ENCODE peak calls at places on chromosomes 6 and 20, in six cellular contexts. One of them, this sample, is unnamed.

GRCh38 chr20:13817342-13817741 is 32.5 kb downstream of the NDUFAF5 start:
- DNase-seq in thoracic aorta: no peak
- DNase-seq in NB4: no peak
- DNase-seq in psoas muscle: no peak
- DNase-seq in uterus: no peak
- DNase-seq in body of pancreas: no peak
- DNase-seq in this sample: no peak

GRCh38 chr6:98433325-98433724 is 401.0 kb upstream of the POU3F2 start:
- DNase-seq in thoracic aorta: no peak
- DNase-seq in NB4: no peak
- DNase-seq in psoas muscle: no peak
- DNase-seq in uterus: no peak
- DNase-seq in body of pancreas: no peak
- DNase-seq in this sample: no peak

GRCh38 chr6:125597411-125598253 is 151.8 kb upstream of the HEY2 start:
- DNase-seq in NB4: no peak
- DNase-seq in body of pancreas: no peak
- DNase-seq in thoracic aorta: no peak
- DNase-seq in psoas muscle: peak
- DNase-seq in uterus: no peak
- DNase-seq in this sample: no peak

GRCh38 chr6:36361071-36361470 is 24.4 kb upstream of the BNIP5 start:
- DNase-seq in NB4: no peak
- DNase-seq in thoracic aorta: no peak
- DNase-seq in uterus: no peak
- DNase-seq in psoas muscle: no peak
- DNase-seq in body of pancreas: no peak
- DNase-seq in this sample: no peak

GRCh38 chr6:144215402-144215931 is 65.2 kb downstream of the STX11 start:
- DNase-seq in psoas muscle: peak
- DNase-seq in NB4: peak
- DNase-seq in uterus: peak
- DNase-seq in body of pancreas: peak
- DNase-seq in thoracic aorta: no peak
- DNase-seq in this sample: peak

GRCh38 chr6:3164388-3164787 is 7.0 kb upstream of the TUBB2A start:
- DNase-seq in uterus: no peak
- DNase-seq in NB4: peak
- DNase-seq in body of pancreas: no peak
- DNase-seq in thoracic aorta: no peak
- DNase-seq in psoas muscle: no peak
- DNase-seq in this sample: no peak

GRCh38 chr20:48411265-48411664 is 416.5 kb downstream of the PREX1 start:
- DNase-seq in NB4: no peak
- DNase-seq in body of pancreas: no peak
- DNase-seq in psoas muscle: no peak
- DNase-seq in thoracic aorta: no peak
- DNase-seq in uterus: peak
- DNase-seq in this sample: no peak

GRCh38 chr20:3164043-3164762 is 4.5 kb upstream of the FASTKD5 start:
- DNase-seq in NB4: no peak
- DNase-seq in psoas muscle: no peak
- DNase-seq in body of pancreas: no peak
- DNase-seq in uterus: no peak
- DNase-seq in thoracic aorta: no peak
- DNase-seq in this sample: peak

GRCh38 chr6:17630511-17631073 is 30.5 kb downstream of the FAM8A1 start:
- DNase-seq in NB4: no peak
- DNase-seq in thoracic aorta: no peak
- DNase-seq in uterus: no peak
- DNase-seq in psoas muscle: no peak
- DNase-seq in body of pancreas: no peak
- DNase-seq in this sample: no peak

GRCh38 chr6:33595001-33595846 is 15.1 kb upstream of the BAK1 start:
- DNase-seq in thoracic aorta: no peak
- DNase-seq in body of pancreas: no peak
- DNase-seq in NB4: no peak
- DNase-seq in uterus: no peak
- DNase-seq in psoas muscle: no peak
- DNase-seq in this sample: no peak

GRCh38 chr6:69673298-69673697 is 123.5 kb downstream of the LMBRD1 start:
- DNase-seq in uterus: no peak
- DNase-seq in body of pancreas: no peak
- DNase-seq in NB4: no peak
- DNase-seq in psoas muscle: no peak
- DNase-seq in thoracic aorta: no peak
- DNase-seq in this sample: no peak

GRCh38 chr20:35893942-35894341 is 60.4 kb downstream of the SCAND1 start:
- DNase-seq in NB4: no peak
- DNase-seq in psoas muscle: no peak
- DNase-seq in thoracic aorta: no peak
- DNase-seq in body of pancreas: no peak
- DNase-seq in uterus: no peak
- DNase-seq in this sample: peak

GRCh38 chr6:37289931-37290330 is 32.0 kb upstream of the TMEM217 start:
- DNase-seq in thoracic aorta: no peak
- DNase-seq in psoas muscle: no peak
- DNase-seq in body of pancreas: no peak
- DNase-seq in NB4: no peak
- DNase-seq in uterus: no peak
- DNase-seq in this sample: no peak

GRCh38 chr6:43771210-43771857 is 1.3 kb downstream of the VEGFA start:
- DNase-seq in uterus: peak
- DNase-seq in psoas muscle: peak
- DNase-seq in NB4: peak
- DNase-seq in thoracic aorta: no peak
- DNase-seq in body of pancreas: peak
- DNase-seq in this sample: peak

GRCh38 chr20:10430704-10431103 is 3.3 kb downstream of the MKKS start:
- DNase-seq in NB4: peak
- DNase-seq in uterus: no peak
- DNase-seq in psoas muscle: no peak
- DNase-seq in thoracic aorta: no peak
- DNase-seq in body of pancreas: no peak
- DNase-seq in this sample: no peak

GRCh38 chr6:114735118-114735730 is 392.4 kb upstream of the HS3ST5 start:
- DNase-seq in NB4: no peak
- DNase-seq in body of pancreas: no peak
- DNase-seq in uterus: no peak
- DNase-seq in thoracic aorta: no peak
- DNase-seq in psoas muscle: no peak
- DNase-seq in this sample: no peak

GRCh38 chr20:49668181-49668877 is 45.3 kb downstream of the B4GALT5 start:
- DNase-seq in psoas muscle: no peak
- DNase-seq in NB4: peak
- DNase-seq in body of pancreas: no peak
- DNase-seq in uterus: no peak
- DNase-seq in thoracic aorta: no peak
- DNase-seq in this sample: peak

GRCh38 chr20:35796556-35796955 is 24.7 kb downstream of the PHF20 start:
- DNase-seq in uterus: no peak
- DNase-seq in NB4: peak
- DNase-seq in thoracic aorta: no peak
- DNase-seq in psoas muscle: no peak
- DNase-seq in body of pancreas: no peak
- DNase-seq in this sample: no peak

GRCh38 chr6:63425493-63425892 is 105.7 kb upstream of the LGSN start:
- DNase-seq in uterus: no peak
- DNase-seq in psoas muscle: no peak
- DNase-seq in thoracic aorta: no peak
- DNase-seq in NB4: no peak
- DNase-seq in body of pancreas: no peak
- DNase-seq in this sample: no peak

GRCh38 chr6:13526718-13527668 is 39.6 kb upstream of the GFOD1 start:
- DNase-seq in thoracic aorta: no peak
- DNase-seq in body of pancreas: no peak
- DNase-seq in psoas muscle: peak
- DNase-seq in NB4: peak
- DNase-seq in uterus: peak
- DNase-seq in this sample: peak
- TF ChIP-seq CTCF in thoracic aorta: no peak
- TF ChIP-seq CTCF in body of pancreas: no peak
- TF ChIP-seq CTCF in psoas muscle: no peak
- TF ChIP-seq CTCF in NB4: peak
- TF ChIP-seq CTCF in uterus: no peak
- TF ChIP-seq CTCF in this sample: no peak

GRCh38 chr20:43409041-43409913 is 48.4 kb upstream of the SRSF6 start:
- DNase-seq in body of pancreas: no peak
- DNase-seq in uterus: no peak
- DNase-seq in thoracic aorta: no peak
- DNase-seq in psoas muscle: no peak
- DNase-seq in NB4: peak
- DNase-seq in this sample: no peak
- TF ChIP-seq CTCF in body of pancreas: peak
- TF ChIP-seq CTCF in uterus: no peak
- TF ChIP-seq CTCF in thoracic aorta: no peak
- TF ChIP-seq CTCF in psoas muscle: peak
- TF ChIP-seq CTCF in NB4: peak
- TF ChIP-seq CTCF in this sample: peak

DNA sequence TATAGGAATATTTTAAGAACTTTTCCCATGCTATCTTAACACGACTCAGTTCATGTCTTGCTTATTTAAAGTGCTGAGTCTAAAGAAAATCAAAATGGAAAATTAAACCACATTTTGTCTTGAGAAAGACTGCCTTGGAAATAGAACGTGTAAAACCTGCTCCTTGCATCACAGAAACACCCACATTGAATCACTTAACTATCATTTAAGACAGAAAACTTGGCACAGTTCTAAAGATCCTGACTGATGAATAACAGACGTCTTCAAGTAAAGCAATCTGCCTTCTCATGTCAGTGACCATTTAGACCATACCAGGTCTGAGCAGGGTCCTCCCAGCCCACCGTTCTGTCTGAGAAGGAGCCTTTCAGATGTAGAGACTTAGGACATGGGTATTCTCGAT is 7.4 kb downstream of the PERP start:
- DNase-seq in thoracic aorta: no peak
- DNase-seq in uterus: no peak
- DNase-seq in psoas muscle: no peak
- DNase-seq in NB4: no peak
- DNase-seq in body of pancreas: no peak
- DNase-seq in this sample: no peak
- TF ChIP-seq CTCF in thoracic aorta: no peak
- TF ChIP-seq CTCF in uterus: no peak
- TF ChIP-seq CTCF in psoas muscle: no peak
- TF ChIP-seq CTCF in NB4: no peak
- TF ChIP-seq CTCF in body of pancreas: no peak
- TF ChIP-seq CTCF in this sample: no peak

GRCh38 chr6:136289327-136289578 is 393 bp downstream of the BCLAF1 start:
- DNase-seq in thoracic aorta: peak
- DNase-seq in NB4: peak
- DNase-seq in body of pancreas: peak
- DNase-seq in uterus: peak
- DNase-seq in psoas muscle: peak
- DNase-seq in this sample: peak

GRCh38 chr6:136290406-136291010 is 862 bp upstream of the BCLAF1 start:
- DNase-seq in thoracic aorta: peak
- DNase-seq in uterus: peak
- DNase-seq in psoas muscle: peak
- DNase-seq in body of pancreas: peak
- DNase-seq in NB4: peak
- DNase-seq in this sample: peak

GRCh38 chr6:136284909-136285308 is 4.7 kb downstream of the BCLAF1 start:
- DNase-seq in body of pancreas: no peak
- DNase-seq in psoas muscle: no peak
- DNase-seq in thoracic aorta: no peak
- DNase-seq in uterus: no peak
- DNase-seq in NB4: peak
- DNase-seq in this sample: no peak

GRCh38 chr6:136289579-136290405 is at the start of gene BCLAF1:
- DNase-seq in psoas muscle: peak
- DNase-seq in uterus: peak
- DNase-seq in thoracic aorta: peak
- DNase-seq in NB4: peak
- DNase-seq in body of pancreas: peak
- DNase-seq in this sample: peak

DNA sequence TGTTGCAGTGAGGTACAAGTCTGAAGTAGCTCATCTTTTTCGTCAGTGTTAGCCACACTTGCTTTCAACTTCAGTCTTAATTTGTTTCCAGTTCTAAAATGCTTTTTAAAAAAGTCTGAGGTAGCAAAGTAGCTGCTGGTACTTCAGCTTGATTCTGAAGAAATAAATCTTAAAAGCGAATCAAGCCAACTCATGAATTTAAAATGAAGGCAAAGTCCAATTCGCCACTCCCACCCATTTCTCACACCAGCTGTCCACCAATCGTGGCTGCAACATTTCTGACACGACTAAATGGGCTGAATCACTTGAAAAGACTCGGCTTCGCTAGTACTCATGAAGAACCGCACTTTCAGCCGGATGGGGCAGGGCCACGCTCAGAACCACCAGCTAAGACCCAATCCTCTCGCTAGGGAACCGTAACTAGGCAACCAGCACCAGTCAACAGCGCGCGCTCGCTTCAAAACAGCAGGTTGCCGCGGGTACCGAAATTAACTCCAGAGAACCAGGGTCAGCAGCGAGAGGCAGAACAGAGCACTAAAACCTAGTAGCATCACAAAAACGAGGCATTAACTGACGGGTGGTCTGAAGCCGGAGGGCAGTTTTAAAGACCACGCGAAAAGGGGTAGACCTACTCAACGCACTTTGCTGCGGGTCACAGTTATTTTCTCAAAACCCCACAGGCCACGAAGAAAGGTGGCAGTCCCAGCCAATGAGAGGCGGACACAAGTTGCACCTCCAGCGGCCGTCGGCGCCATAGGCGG is 900 bp downstream of the BCLAF1 start:
- DNase-seq in psoas muscle: peak
- DNase-seq in body of pancreas: peak
- DNase-seq in NB4: peak
- DNase-seq in uterus: peak
- DNase-seq in thoracic aorta: peak
- DNase-seq in this sample: peak
- TF ChIP-seq CTCF in psoas muscle: no peak
- TF ChIP-seq CTCF in body of pancreas: peak
- TF ChIP-seq CTCF in NB4: no peak
- TF ChIP-seq CTCF in uterus: peak
- TF ChIP-seq CTCF in thoracic aorta: peak
- TF ChIP-seq CTCF in this sample: no peak